ENCODE peak calls at places on chromosomes 3 and 15, in four cellular contexts. Q, W, T and S are unnamed samples.
A peak's percentile ranks its signal among the peaks of the same experiment; 100 is the strongest.

GRCh38 chr15:28975766-28976179 is 90.0 kb downstream of the APBA2 start:
- DNase-seq in Q (no peak), W (peak; percentile 6), T (no peak), S (no peak)

GRCh38 chr3:8777201-8777977 is 8.0 kb upstream of the OXTR start:
- DNase-seq in Q (no peak), W (no peak), T (no peak), S (no peak)

GRCh38 chr15:60460931-60461330 is 18.0 kb downstream of the ICE2 start:
- DNase-seq in Q (no peak), W (no peak), T (no peak), S (no peak)

GRCh38 chr15:79994651-79995050 is 23.7 kb upstream of the BCL2A1 start:
- DNase-seq in Q (no peak), W (peak; percentile 52), T (no peak), S (no peak)

GRCh38 chr3:75042941-75043340 is 428.5 kb upstream of the CNTN3 start:
- DNase-seq in Q (no peak), W (no peak), T (no peak), S (no peak)

GRCh38 chr15:54790693-54791092 is 406.0 kb downstream of the RSL24D1 start:
- DNase-seq in Q (no peak), W (no peak), T (no peak), S (no peak)

GRCh38 chr3:171788546-171789351 is 21.5 kb downstream of the PLD1 start:
- DNase-seq in Q (no peak), W (no peak), T (no peak), S (no peak)

GRCh38 chr15:94335616-94336015 is 104.3 kb downstream of the MCTP2 start:
- DNase-seq in Q (no peak), W (no peak), T (no peak), S (no peak)

GRCh38 chr15:23436421-23436820 is 10.6 kb downstream of the GOLGA6L2 start:
- DNase-seq in Q (no peak), W (no peak), T (peak; percentile 47), S (no peak)

GRCh38 chr15:54159044-54159443 is 180.8 kb downstream of the UNC13C start:
- DNase-seq in Q (no peak), W (no peak), T (no peak), S (no peak)

GRCh38 chr15:75840659-75841058 is 2.6 kb upstream of the UBE2Q2 start:
- DNase-seq in Q (peak; percentile 54), W (no peak), T (no peak), S (no peak)

GRCh38 chr3:111333642-111334041 is 208.4 kb upstream of the CD96 start:
- DNase-seq in Q (no peak), W (no peak), T (no peak), S (no peak)

GRCh38 chr15:72140088-72140487 is 21.9 kb downstream of the SENP8 start:
- DNase-seq in Q (no peak), W (no peak), T (no peak), S (no peak)

GRCh38 chr3:107421170-107421792 is 44.0 kb downstream of the CCDC54 start:
- DNase-seq in Q (peak; percentile 14), W (peak; percentile 30), T (no peak), S (no peak)

GRCh38 chr3:28595364-28595763 is 246.7 kb upstream of the AZI2 start:
- DNase-seq in Q (no peak), W (no peak), T (no peak), S (no peak)

GRCh38 chr3:71585891-71586809 is 2.6 kb upstream of the FOXP1 start:
- DNase-seq in Q (no peak), W (no peak), T (no peak), S (no peak)

GRCh38 chr3:14849831-14850230 is 31.1 kb downstream of the FGD5 start:
- DNase-seq in Q (no peak), W (no peak), T (no peak), S (no peak)

GRCh38 chr15:95988574-95988887 is 342.0 kb upstream of the NR2F2 start:
- DNase-seq in Q (no peak), W (peak; percentile 8), T (no peak), S (no peak)

GRCh38 chr3:147958754-147959153 is 549.6 kb downstream of the ZIC1 start:
- DNase-seq in Q (no peak), W (no peak), T (no peak), S (no peak)
- H3K4me1 ChIP-seq in Q (no peaks in the 10 kb centered on the region), W (no peaks in the 10 kb centered on the region), T (no peaks in the 10 kb centered on the region), S (no peaks in the 10 kb centered on the region)

GRCh38 chr15:81940467-81941451 is 105.1 kb downstream of the MEX3B start:
- DNase-seq in Q (no peak), W (no peak), T (no peak), S (no peak)
- H3K27ac ChIP-seq in Q (no peak overlapping the region), W (no peak overlapping the region), T (no peak overlapping the region), S (no peak overlapping the region)

GRCh38 chr3:49015765-49016164 is 2.6 kb downstream of the DALRD3 start:
- DNase-seq in Q (no peak), W (no peak), T (no peak), S (no peak)
- H3K4me1 ChIP-seq in Q (peaks cover 27% of the 10 kb centered on the region), W (peaks cover 20% of the 10 kb centered on the region), T (peaks cover 24% of the 10 kb centered on the region), S (peaks cover 24% of the 10 kb centered on the region)

DNA sequence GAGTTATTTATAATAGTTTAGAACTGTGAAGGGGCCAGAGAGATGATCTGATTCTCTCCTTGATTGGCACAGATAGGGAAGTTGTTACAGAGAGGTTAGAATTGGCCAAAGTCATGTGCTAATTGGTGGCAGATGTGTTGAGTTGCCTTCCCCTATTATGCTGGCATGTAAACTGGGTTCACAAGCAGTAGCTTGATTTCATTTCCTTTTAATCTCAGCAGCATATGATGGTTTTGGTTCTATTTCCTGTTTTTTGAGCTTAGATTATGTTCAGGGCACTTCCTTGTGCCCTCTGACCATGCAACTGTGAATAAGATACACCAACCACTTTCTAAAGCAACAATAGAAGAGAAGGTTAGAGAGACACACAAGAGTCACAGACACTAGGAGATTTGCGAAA is 16.5 kb downstream of the HPS3 start:
- DNase-seq in Q (no peak), W (no peak), T (no peak), S (no peak)
- H3K27ac ChIP-seq in Q (peak overlapping the region; percentile 23), W (no peak overlapping the region), T (peak overlapping the region; percentile 45), S (no peak overlapping the region)

GRCh38 chr3:187024561-187025226 is 94.4 kb downstream of the ST6GAL1 start:
- DNase-seq in Q (no peak), W (no peak), T (no peak), S (no peak)

GRCh38 chr3:187020376-187020775 is 90.0 kb downstream of the ST6GAL1 start:
- DNase-seq in Q (no peak), W (no peak), T (no peak), S (no peak)

GRCh38 chr3:187025254-187025655 is 94.9 kb downstream of the ST6GAL1 start:
- DNase-seq in Q (no peak), W (no peak), T (no peak), S (no peak)

GRCh38 chr3:187021748-187022402 is 91.5 kb downstream of the ST6GAL1 start:
- DNase-seq in Q (no peak), W (no peak), T (no peak), S (no peak)

DNA sequence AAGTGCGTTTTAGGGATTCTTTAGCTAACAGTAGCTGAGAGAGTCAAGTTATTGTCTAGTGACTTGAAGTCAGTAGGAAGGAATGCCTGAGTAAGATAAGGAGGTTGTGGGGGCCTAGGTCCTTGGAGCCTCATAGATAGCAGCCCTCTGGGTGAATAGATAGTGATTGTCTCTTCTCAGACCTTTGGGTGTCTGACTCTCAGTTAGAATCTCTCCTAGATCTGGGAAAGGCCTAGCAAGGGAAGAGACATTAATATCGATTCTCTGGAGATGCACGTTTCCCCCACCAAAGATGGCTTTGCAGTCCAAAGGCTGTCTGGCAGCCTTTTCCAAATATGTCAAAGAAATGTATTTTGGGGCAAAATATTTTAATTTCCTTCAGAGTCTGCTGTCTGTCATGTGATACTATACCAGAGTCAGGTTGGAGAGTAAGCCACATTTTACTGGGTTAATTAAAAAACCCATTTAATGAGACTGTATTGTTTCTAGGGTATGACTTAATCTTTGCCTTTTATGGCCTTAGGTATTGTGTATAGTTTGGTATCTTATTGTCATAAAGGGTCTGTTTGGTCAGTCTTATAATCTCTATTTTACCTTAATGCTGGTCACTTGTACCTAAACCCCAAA is 92.2 kb downstream of the ST6GAL1 start:
- DNase-seq in Q (no peak), W (no peak), T (no peak), S (no peak)
- H3K4me1 ChIP-seq in Q (no peaks in the 10 kb centered on the region), W (no peaks in the 10 kb centered on the region), T (peaks cover 18% of the 10 kb centered on the region), S (peaks cover 35% of the 10 kb centered on the region)

DNA sequence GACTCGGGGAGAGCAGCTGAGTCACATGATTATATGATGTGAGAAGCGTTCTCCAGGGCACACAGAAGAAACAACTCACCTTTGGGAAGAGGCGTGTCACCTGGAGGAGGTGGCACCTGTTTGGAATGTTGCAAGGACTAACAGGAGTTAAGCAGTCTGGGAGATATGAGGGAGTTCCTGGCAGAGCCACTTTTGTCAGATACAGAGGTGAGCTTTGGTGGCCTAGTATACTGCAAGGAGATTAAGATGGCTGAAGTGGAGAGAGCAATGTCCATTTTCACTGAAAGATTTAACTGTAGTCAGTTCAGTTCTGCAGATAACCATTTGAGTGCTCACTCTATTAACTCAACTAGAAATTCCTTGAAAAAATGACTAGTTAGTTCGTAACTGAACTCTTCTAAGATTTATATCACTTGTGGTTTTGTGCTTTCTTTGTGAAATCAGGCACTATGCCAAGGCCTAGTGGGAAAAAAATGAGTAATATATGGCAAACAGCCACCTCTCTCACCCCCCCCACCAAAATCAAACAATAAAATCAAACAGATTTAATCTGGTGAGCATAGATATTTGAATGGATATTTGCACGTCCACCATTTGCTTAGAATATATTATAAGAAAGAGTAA is 61.3 kb downstream of the CRYBG3 start:
- DNase-seq in Q (no peak), W (peak; percentile 74), T (no peak), S (no peak)
- H3K27ac ChIP-seq in Q (peak overlapping the region; percentile 31), W (peak overlapping the region; percentile 64), T (peak overlapping the region; percentile 44), S (no peak overlapping the region)

GRCh38 chr3:16507540-16508241 is 5.8 kb downstream of the RFTN1 start:
- DNase-seq in Q (no peak), W (no peak), T (no peak), S (no peak)

GRCh38 chr3:16508591-16508995 is 4.9 kb downstream of the RFTN1 start:
- DNase-seq in Q (no peak), W (no peak), T (no peak), S (no peak)

GRCh38 chr3:16506884-16507409 is 6.6 kb downstream of the RFTN1 start:
- DNase-seq in Q (no peak), W (no peak), T (no peak), S (no peak)

GRCh38 chr3:16506451-16506850 is 7.0 kb downstream of the RFTN1 start:
- DNase-seq in Q (no peak), W (no peak), T (no peak), S (no peak)

DNA sequence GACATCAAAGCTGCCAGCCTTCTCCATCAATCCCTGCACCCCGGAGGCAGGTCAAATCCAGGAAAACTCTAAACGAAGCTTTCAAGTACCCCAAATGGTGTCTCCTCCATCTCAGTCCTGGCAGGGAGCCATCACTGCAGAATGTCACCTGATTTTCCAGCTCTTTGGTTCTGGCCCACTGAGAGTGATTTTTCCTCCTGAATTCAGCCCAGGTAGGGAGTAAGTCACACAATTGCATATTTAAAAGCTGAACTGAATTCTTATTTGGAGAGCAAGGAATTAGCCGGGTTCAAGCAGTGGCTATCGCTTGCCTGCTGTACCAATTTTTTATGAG is 5.3 kb downstream of the RFTN1 start:
- DNase-seq in Q (no peak), W (no peak), T (no peak), S (no peak)
- H3K4me1 ChIP-seq in Q (peaks cover 41% of the 10 kb centered on the region), W (no peaks in the 10 kb centered on the region), T (peaks cover 46% of the 10 kb centered on the region), S (peaks cover 38% of the 10 kb centered on the region)

DNA sequence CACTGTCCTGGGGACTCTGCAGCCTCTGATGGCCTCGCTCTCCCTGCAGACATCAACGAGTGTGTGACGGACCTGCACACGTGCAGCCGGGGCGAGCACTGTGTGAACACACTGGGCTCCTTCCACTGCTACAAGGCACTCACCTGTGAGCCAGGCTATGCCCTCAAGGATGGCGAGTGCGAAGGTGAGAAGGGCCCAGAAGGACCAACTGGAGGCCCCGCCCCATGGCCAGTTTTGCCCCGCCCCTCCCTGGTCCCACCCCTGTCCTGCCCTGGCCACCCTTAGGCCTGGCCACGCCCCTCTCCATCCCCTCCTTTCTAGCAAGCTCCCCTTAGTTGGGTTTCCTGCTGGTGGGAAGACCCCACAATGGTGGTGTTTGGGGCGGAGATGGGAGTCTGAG is 77.5 kb downstream of the FBLN2 start:
- DNase-seq in Q (no peak), W (no peak), T (no peak), S (no peak)
- H3K27ac ChIP-seq in Q (no peak overlapping the region), W (no peak overlapping the region), T (no peak overlapping the region), S (no peak overlapping the region)